ENCODE peak calls at places on chromosomes 12 and 14, in eight cellular contexts. F, K, N, P, G, D, E and I are unnamed samples.

GRCh38 chr14:75295061-75295461 is 16.4 kb downstream of the FOS start:
- DNase-seq in E (peak; percentile 75), F (no peak), D (no peak), K (peak; percentile 76), N (no peak), P (peak; percentile 91), G (no peak), I (no peak)

GRCh38 chr12:102376251-102376747 is 104.1 kb downstream of the IGF1 start:
- DNase-seq in P (peak; percentile 23), F (no peak), K (no peak), D (no peak), N (no peak), G (no peak), E (peak; percentile 22), I (no peak)

GRCh38 chr12:80590085-80590484 is 117.3 kb upstream of the MYF6 start:
- DNase-seq in P (no peak), F (no peak), D (no peak), E (no peak), K (no peak), G (no peak), N (no peak), I (no peak)

GRCh38 chr12:6914246-6914947 is at the start of gene ENO2:
- DNase-seq in N (peak; percentile 80), G (peak; percentile 81), E (peak; percentile 47), D (no peak), F (peak; percentile 92), P (peak; percentile 51), K (peak; percentile 62), I (peak; percentile 87)

GRCh38 chr12:38998887-38999482 is 93.6 kb upstream of the CPNE8 start:
- DNase-seq in N (no peak), G (no peak), P (no peak), E (no peak), F (no peak), K (no peak), D (no peak), I (no peak)

GRCh38 chr12:66695130-66695529 is 16.3 kb upstream of the GRIP1 start:
- DNase-seq in N (no peak), G (no peak), E (no peak), F (no peak), K (no peak), P (no peak), D (no peak), I (no peak)

GRCh38 chr12:21828111-21828775 is 53.7 kb upstream of the KCNJ8 start:
- DNase-seq in P (peak; percentile 45), G (no peak), K (no peak), D (no peak), F (no peak), E (no peak), N (no peak), I (no peak)

GRCh38 chr12:42162198-42162597 is 17.5 kb upstream of the GXYLT1 start:
- DNase-seq in D (peak; percentile 18), K (peak; percentile 24), P (peak; percentile 17), F (no peak), G (no peak), E (peak; percentile 29), N (no peak), I (no peak)

GRCh38 chr12:80183939-80184338 is 84.6 kb downstream of the OTOGL start:
- DNase-seq in D (no peak), G (no peak), N (no peak), P (no peak), E (peak; percentile 70), K (no peak), F (no peak), I (no peak)

GRCh38 chr12:76032043-76032981 is 736 bp upstream of the PHLDA1 start:
- DNase-seq in N (peak; percentile 28), P (peak; percentile 71), F (peak; percentile 75), G (no peak), D (no peak), E (peak; percentile 64), K (peak; percentile 80), I (no peak)

GRCh38 chr12:85504624-85505023 is 224.6 kb downstream of the ALX1 start:
- DNase-seq in D (no peak), P (no peak), G (no peak), N (no peak), K (no peak), F (no peak), E (no peak), I (no peak)

GRCh38 chr14:88437659-88438058 is 52.2 kb downstream of the SPATA7 start:
- DNase-seq in E (no peak), P (no peak), D (no peak), N (no peak), F (no peak), G (no peak), K (no peak), I (no peak)

GRCh38 chr12:58503731-58504520 is 416.4 kb downstream of the LRIG3 start:
- DNase-seq in D (no peak), K (no peak), P (no peak), E (no peak), N (no peak), F (no peak), G (no peak), I (no peak)

GRCh38 chr14:60653709-60654161 is 4.5 kb upstream of the SIX1 start:
- DNase-seq in K (no peak), E (no peak), N (no peak), F (no peak), D (no peak), P (no peak), G (no peak), I (no peak)

GRCh38 chr12:74780458-74781241 is 243.0 kb downstream of the ATXN7L3B start:
- DNase-seq in D (peak; percentile 36), P (peak; percentile 40), F (no peak), K (peak; percentile 84), N (no peak), E (peak; percentile 35), G (no peak), I (no peak)

GRCh38 chr14:58639842-58640484 is 2.2 kb downstream of the DACT1 start:
- DNase-seq in K (peak; percentile 87), F (peak; percentile 90), N (no peak), E (peak; percentile 66), P (peak; percentile 96), D (peak; percentile 68), G (no peak), I (no peak)

GRCh38 chr14:89425931-89426330 is 8.9 kb upstream of the FOXN3 start:
- DNase-seq in F (no peak), P (peak; percentile 98), G (no peak), E (peak; percentile 89), D (peak; percentile 98), K (peak; percentile 98), N (no peak), I (no peak)

GRCh38 chr14:106790189-106791036 is 1264.0 kb downstream of the TMEM121 start:
- DNase-seq in P (no peak), E (peak; percentile 69), N (peak; percentile 60), D (no peak), K (no peak), F (no peak), G (peak; percentile 44), I (peak; percentile 75)

GRCh38 chr12:78143717-78144116 is 313.0 kb downstream of the NAV3 start:
- DNase-seq in P (no peak), K (no peak), N (no peak), D (no peak), F (no peak), G (no peak), E (no peak), I (no peak)